ENCODE peak calls at places on chromosomes 4 and X, in four cellular contexts. H is endothelial cell of umbilical vein; P is NCI-H69; R is activated T-helper 1 cell treated with anti-CD3 and anti-CD28 coated beads, Interleukin-2, amount 50 U/mL, for 16 hours. W is an unnamed sample.

GRCh38 chrX:14476169-14476568 is 53.2 kb upstream of the GLRA2 start:
- DNase-seq in H (no peak), R (no peak), P (no peak), W (no peak)

GRCh38 chrX:10015711-10016515 is 48.8 kb downstream of the CLDN34 start:
- DNase-seq in H (peak), R (no peak), P (peak), W (peak)

GRCh38 chr4:129804458-129804981 is 708.6 kb downstream of the C4orf33 start:
- DNase-seq in H (no peak), R (no peak), P (peak), W (no peak)

GRCh38 chrX:78624884-78625283 is 34.2 kb downstream of the RTL3 start:
- DNase-seq in R (no peak), P (no peak), H (no peak), W (no peak)

GRCh38 chr4:175536852-175537453 is 275.1 kb downstream of the GPM6A start:
- DNase-seq in R (no peak), P (peak), H (no peak), W (peak)

GRCh38 chrX:135520022-135520552 is 373 bp upstream of the INTS6L start:
- DNase-seq in P (no peak), H (no peak), R (no peak), W (peak)

GRCh38 chrX:109936114-109936513 is 66.8 kb upstream of the TMEM164 start:
- DNase-seq in R (no peak), H (no peak), P (no peak), W (no peak)

GRCh38 chrX:154542723-154543424 is 3.8 kb downstream of the G6PD start:
- DNase-seq in R (no peak), H (no peak), P (no peak), W (peak)

GRCh38 chr4:54099959-54100606 is at the start of gene GSX2:
- DNase-seq in H (no peak), R (no peak), P (peak), W (peak)

GRCh38 chrX:29518100-29518499 is 697.3 kb upstream of the MAGEB2 start:
- DNase-seq in H (no peak), R (no peak), P (no peak), W (no peak)

GRCh38 chr4:84028340-84028739 is 470.8 kb downstream of the NKX6-1 start:
- DNase-seq in P (peak), R (no peak), H (no peak), W (no peak)

GRCh38 chr4:44016582-44017421 is 431.8 kb downstream of the KCTD8 start:
- DNase-seq in R (no peak), P (peak), H (no peak), W (peak)

GRCh38 chrX:53686151-53686885 is at the start of gene HUWE1:
- DNase-seq in H (peak), P (peak), R (peak), W (peak)

GRCh38 chr4:44145868-44146267 is 302.7 kb downstream of the KCTD8 start:
- DNase-seq in H (peak), P (no peak), R (no peak), W (peak)

GRCh38 chrX:21840199-21840557 is 761 bp downstream of the MBTPS2 start:
- DNase-seq in R (no peak), P (peak), H (no peak), W (peak)

GRCh38 chrX:11423362-11423818 is 130.2 kb downstream of the AMELX start:
- DNase-seq in H (peak), R (no peak), P (no peak), W (peak)

GRCh38 chr4:181777518-181777917 is 465.7 kb upstream of the TENM3 start:
- DNase-seq in P (no peak), H (no peak), R (no peak), W (no peak)

GRCh38 chr4:148359769-148360168 is 82.4 kb downstream of the NR3C2 start:
- DNase-seq in H (peak), R (no peak), P (no peak), W (no peak)

GRCh38 chr4:108058685-108059440 is 69.2 kb downstream of the HADH start:
- DNase-seq in P (peak), H (no peak), R (no peak), W (peak)

GRCh38 chr4:63919636-63920365 is 489.4 kb downstream of the TECRL start:
- DNase-seq in H (no peak), P (no peak), R (no peak), W (no peak)

GRCh38 chr4:109411964-109412363 is 21.7 kb upstream of the SEC24B start:
- DNase-seq in H (peak), R (no peak), P (peak), W (peak)

GRCh38 chr4:38223801-38224236 is 263.6 kb downstream of the PTTG2 start:
- DNase-seq in P (no peak), R (no peak), H (no peak), W (no peak)

GRCh38 chrX:48278958-48279357 is 23.8 kb downstream of the SSX1 start:
- DNase-seq in P (no peak), H (no peak), R (no peak), W (no peak)

GRCh38 chr4:79150820-79151416 is 174.9 kb downstream of the NAA11 start:
- DNase-seq in H (no peak), P (no peak), R (no peak), W (no peak)

GRCh38 chrX:320126-320783 is 1.7 kb upstream of the GTPBP6 start:
- DNase-seq in H (peak), R (no peak), P (no peak), W (no peak)

GRCh38 chrX:51766546-51766945 is 23.3 kb downstream of the GSPT2 start:
- DNase-seq in P (no peak), R (no peak), H (no peak), W (no peak)

GRCh38 chr4:49058306-49058705 is 72.2 kb downstream of the CWH43 start:
- DNase-seq in P (no peak), R (no peak), H (no peak), W (no peak)

GRCh38 chr4:31089815-31090214 is 369.6 kb downstream of the PCDH7 start:
- DNase-seq in H (peak), P (peak), R (no peak), W (peak)

GRCh38 chr4:182939680-182940079 is 22.5 kb upstream of the DCTD start:
- DNase-seq in P (no peak), R (no peak), H (no peak), W (no peak)

GRCh38 chrX:51496501-51497291 is at the start of gene NUDT11:
- DNase-seq in H (peak), P (peak), R (no peak), W (peak)

GRCh38 chr4:37873383-37873782 is 17.5 kb upstream of the TBC1D1 start:
- DNase-seq in H (no peak), R (no peak), P (peak), W (peak)

GRCh38 chr4:40261246-40262078 is 64.6 kb downstream of the RHOH start:
- DNase-seq in P (peak), R (no peak), H (no peak), W (no peak)

GRCh38 chr4:172480471-172480870 is 667.3 kb downstream of the GALNTL6 start:
- DNase-seq in H (no peak), R (no peak), P (no peak), W (no peak)

GRCh38 chr4:113117346-113117677 is 67.9 kb downstream of the ANK2 start:
- DNase-seq in H (no peak), R (no peak), P (peak), W (no peak)

GRCh38 chr4:159070742-159071141 is 32.1 kb upstream of the RAPGEF2 start:
- DNase-seq in R (no peak), P (peak), H (no peak), W (no peak)

GRCh38 chr4:116122131-116122530 is 963.2 kb downstream of the TRAM1L1 start:
- DNase-seq in H (no peak), R (no peak), P (peak), W (peak)

GRCh38 chr4:187141101-187141500 is 417.4 kb upstream of the FAT1 start:
- DNase-seq in H (no peak), P (no peak), R (no peak), W (no peak)

GRCh38 chr4:71732066-71732465 is 51.8 kb downstream of the GC start:
- DNase-seq in P (no peak), R (no peak), H (no peak), W (no peak)

GRCh38 chr4:4416981-4417380 is 30.1 kb downstream of the NSG1 start:
- DNase-seq in R (no peak), P (no peak), H (no peak), W (no peak)